ENCODE peak calls at places on chromosomes 4 and X, in seven cellular contexts. A is testis, V is GM12892, X is HCT116, H is thyroid gland, Z is A549, O is heart left ventricle. J is an unnamed sample.
A peak's percentile ranks its signal among the peaks of the same experiment; 100 is the strongest.

GRCh38 chrX:9940397-9940796 is 26.8 kb upstream of the CLDN34 start:
- DNase-seq in A (no peak), H (no peak), O (no peak), Z (peak; percentile 6), X (no peak), V (no peak), J (peak; percentile 52)

GRCh38 chr4:373062-373839 is 35.6 kb downstream of the ZNF141 start:
- DNase-seq in H (no peak), A (no peak), Z (no peak), V (no peak), O (no peak), X (no peak), J (no peak)

GRCh38 chr4:15469402-15470148 is at the start of gene CC2D2A:
- DNase-seq in V (no peak), O (peak; percentile 35), X (no peak), Z (peak; percentile 58), H (peak; percentile 14), A (peak; percentile 38), J (peak; percentile 19)

GRCh38 chr4:7343353-7343655 is 91.4 kb downstream of the PSAPL1 start:
- DNase-seq in X (no peak), O (no peak), H (no peak), A (no peak), Z (no peak), V (no peak), J (no peak)

GRCh38 chr4:79273918-79274317 is 51.9 kb downstream of the NAA11 start:
- DNase-seq in V (no peak), A (no peak), X (no peak), H (no peak), Z (no peak), O (no peak), J (no peak)

GRCh38 chr4:163866728-163867313 is 372.3 kb downstream of the TMA16 start:
- DNase-seq in X (no peak), O (no peak), H (no peak), Z (no peak), A (no peak), V (no peak), J (peak; percentile 3)

GRCh38 chrX:130025256-130025655 is 42.8 kb downstream of the BCORL1 start:
- DNase-seq in Z (peak; percentile 4), O (no peak), A (no peak), H (no peak), X (no peak), V (no peak), J (no peak)

GRCh38 chr4:67456577-67457196 is 88.6 kb downstream of the CENPC start:
- DNase-seq in H (no peak), Z (no peak), V (no peak), O (no peak), X (no peak), A (peak; percentile 30), J (no peak)

GRCh38 chr4:185911556-185912064 is 99.6 kb upstream of the SORBS2 start:
- DNase-seq in A (no peak), V (no peak), X (no peak), Z (no peak), H (no peak), O (no peak), J (no peak)

GRCh38 chr4:53321151-53321987 is 44.5 kb downstream of the SCFD2 start:
- DNase-seq in O (no peak), Z (no peak), A (no peak), H (no peak), V (no peak), X (peak; percentile 26), J (peak; percentile 9)

GRCh38 chr4:78363031-78363430 is 188.5 kb upstream of the ANXA3 start:
- DNase-seq in V (no peak), Z (no peak), O (no peak), H (no peak), A (no peak), X (no peak), J (no peak)

GRCh38 chr4:153233761-153234371 is 29.6 kb downstream of the TRIM2 start:
- DNase-seq in Z (peak; percentile 38), A (no peak), V (no peak), H (peak; percentile 37), X (peak; percentile 78), O (no peak), J (peak; percentile 30)

GRCh38 chrX:1212532-1212931 is at the start of gene CRLF2:
- DNase-seq in O (no peak), Z (peak; percentile 63), A (no peak), X (peak; percentile 45), H (no peak), V (no peak), J (peak; percentile 26)

GRCh38 chr4:4502694-4503311 is 39.0 kb downstream of the STX18 start:
- DNase-seq in V (no peak), O (no peak), Z (no peak), X (no peak), A (no peak), H (no peak), J (peak; percentile 11)

GRCh38 chr4:176548571-176548970 is 228.8 kb downstream of the SPCS3 start:
- DNase-seq in O (no peak), Z (peak; percentile 50), V (no peak), X (no peak), A (no peak), H (no peak), J (no peak)

GRCh38 chrX:52346462-52347165 is 22.2 kb upstream of the XAGE2 start:
- DNase-seq in V (no peak), X (peak; percentile 43), H (no peak), O (no peak), A (no peak), Z (peak; percentile 16), J (peak; percentile 1)

GRCh38 chr4:182193261-182193660 is 49.9 kb upstream of the TENM3 start:
- DNase-seq in V (no peak), X (no peak), O (no peak), H (no peak), A (no peak), Z (no peak), J (no peak)

GRCh38 chrX:11533211-11533651 is 132.5 kb downstream of the ARHGAP6 start:
- DNase-seq in Z (peak; percentile 83), X (peak; percentile 65), O (no peak), H (no peak), V (no peak), A (no peak), J (peak; percentile 1)

GRCh38 chrX:34382416-34382815 is 250.3 kb upstream of the FAM47A start:
- DNase-seq in Z (no peak), X (no peak), A (no peak), H (no peak), O (no peak), V (no peak), J (no peak)

GRCh38 chr4:39763714-39764572 is 66.0 kb downstream of the UBE2K start:
- DNase-seq in O (no peak), A (no peak), V (no peak), X (no peak), Z (no peak), H (no peak), J (no peak)

GRCh38 chr4:128793859-128794667 is 15.4 kb upstream of the JADE1 start:
- DNase-seq in Z (peak; percentile 34), H (no peak), V (no peak), X (no peak), A (no peak), O (no peak), J (no peak)

GRCh38 chr4:119261986-119262385 is 49.5 kb downstream of the USP53 start:
- DNase-seq in O (no peak), X (no peak), H (no peak), V (no peak), A (no peak), Z (no peak), J (no peak)

GRCh38 chrX:106952988-106953387 is 32.8 kb downstream of the CLDN2 start:
- DNase-seq in X (no peak), V (no peak), O (no peak), Z (peak; percentile 32), A (no peak), H (no peak), J (no peak)

GRCh38 chr4:189143255-189143654 is 797.4 kb upstream of the FRG1 start:
- DNase-seq in O (no peak), X (peak; percentile 43), A (no peak), H (no peak), V (no peak), Z (peak; percentile 90), J (peak; percentile 26)

GRCh38 chr4:98728433-98728832 is 70.0 kb upstream of the TSPAN5 start:
- DNase-seq in O (no peak), V (no peak), A (no peak), H (no peak), X (no peak), Z (no peak), J (no peak)

GRCh38 chrX:102659790-102660757 is 8.8 kb downstream of the GPRASP1 start:
- DNase-seq in H (peak; percentile 88), V (peak; percentile 36), X (no peak), A (peak; percentile 92), Z (peak; percentile 71), O (peak; percentile 90), J (no peak)
- TF ChIP-seq POLR2A in H (peak; percentile 79), V (peak; percentile 40), X (no peak), A (no peak), Z (peak; percentile 41), O (no peak), J (no peak)

GRCh38 chr4:124202106-124202505 is 510.4 kb downstream of the ANKRD50 start:
- DNase-seq in Z (no peak), H (no peak), V (no peak), X (no peak), A (peak; percentile 57), O (peak; percentile 29), J (no peak)

GRCh38 chr4:124203613-124204284 is 508.8 kb downstream of the ANKRD50 start:
- DNase-seq in V (no peak), X (no peak), Z (no peak), A (no peak), O (no peak), H (no peak), J (no peak)

GRCh38 chr4:124199185-124199584 is 513.3 kb downstream of the ANKRD50 start:
- DNase-seq in X (no peak), A (no peak), V (no peak), O (no peak), H (no peak), Z (no peak), J (no peak)

GRCh38 chr4:124199755-124200154 is 512.8 kb downstream of the ANKRD50 start:
- DNase-seq in O (no peak), X (no peak), A (no peak), V (no peak), Z (no peak), H (no peak), J (no peak)
- TF ChIP-seq POLR2A in O (no peak), X (no peak), A (no peak), V (no peak), Z (no peak), H (no peak), J (no peak)

GRCh38 chr4:44679060-44679459 is 840 bp downstream of the GUF1 start:
- DNase-seq in H (no peak), X (no peak), O (no peak), A (no peak), V (no peak), Z (no peak), J (no peak)

GRCh38 chr4:44674471-44674870 is 3.7 kb upstream of the GUF1 start:
- DNase-seq in H (no peak), V (no peak), O (no peak), A (no peak), Z (no peak), X (no peak), J (no peak)

GRCh38 chr4:44678094-44679023 is at the start of gene GUF1:
- DNase-seq in X (peak; percentile 79), H (peak; percentile 91), A (peak; percentile 94), O (peak; percentile 93), Z (peak; percentile 88), V (peak; percentile 56), J (peak; percentile 53)
- TF ChIP-seq POLR2A in X (peak; percentile 87), H (peak; percentile 76), A (no peak), O (no peak), Z (peak; percentile 61), V (peak; percentile 95), J (peak; percentile 79)

GRCh38 chrX:2388669-2389068 is 112.1 kb downstream of the DHRSX start:
- DNase-seq in O (no peak), Z (no peak), X (no peak), H (no peak), V (no peak), A (no peak), J (no peak)
- TF ChIP-seq POLR2A in O (no peak), Z (no peak), X (no peak), H (no peak), V (no peak), A (no peak), J (no peak)